ENCODE peak calls at places on chromosomes 5 and 9, in four cellular contexts. One of them, this sample, is unnamed.

GRCh38 chr5:137695651-137696428 is 40.0 kb downstream of the KLHL3 start:
- DNase-seq in OCI-LY7: no peak
- DNase-seq in effector memory CD4-positive, alpha-beta T cell: no peak
- DNase-seq in suprapubic skin: no peak
- DNase-seq in this sample: no peak

GRCh38 chr9:22657713-22658112 is 211.1 kb downstream of the DMRTA1 start:
- DNase-seq in OCI-LY7: no peak
- DNase-seq in effector memory CD4-positive, alpha-beta T cell: no peak
- DNase-seq in suprapubic skin: no peak
- DNase-seq in this sample: no peak

GRCh38 chr9:12930906-12931305 is 156.1 kb downstream of the LURAP1L start:
- DNase-seq in OCI-LY7: no peak
- DNase-seq in effector memory CD4-positive, alpha-beta T cell: no peak
- DNase-seq in suprapubic skin: no peak
- DNase-seq in this sample: no peak

GRCh38 chr5:142641681-142642080 is 44.2 kb downstream of the FGF1 start:
- DNase-seq in OCI-LY7: no peak
- DNase-seq in effector memory CD4-positive, alpha-beta T cell: no peak
- DNase-seq in suprapubic skin: no peak
- DNase-seq in this sample: no peak

GRCh38 chr5:142827934-142828576 is 57.9 kb downstream of the ARHGAP26 start:
- DNase-seq in OCI-LY7: no peak
- DNase-seq in effector memory CD4-positive, alpha-beta T cell: no peak
- DNase-seq in suprapubic skin: no peak
- DNase-seq in this sample: no peak

GRCh38 chr5:122858451-122858850 is 13.0 kb downstream of the SNX24 start:
- DNase-seq in OCI-LY7: no peak
- DNase-seq in effector memory CD4-positive, alpha-beta T cell: no peak
- DNase-seq in suprapubic skin: no peak
- DNase-seq in this sample: peak

GRCh38 chr9:133202145-133202513 is 6.9 kb downstream of the OBP2B start:
- DNase-seq in OCI-LY7: no peak
- DNase-seq in effector memory CD4-positive, alpha-beta T cell: no peak
- DNase-seq in suprapubic skin: no peak
- DNase-seq in this sample: no peak

GRCh38 chr9:127225747-127226646 is 38.6 kb upstream of the GARNL3 start:
- DNase-seq in OCI-LY7: no peak
- DNase-seq in effector memory CD4-positive, alpha-beta T cell: no peak
- DNase-seq in suprapubic skin: no peak
- DNase-seq in this sample: no peak

GRCh38 chr9:23775549-23775948 is 50.5 kb downstream of the ELAVL2 start:
- DNase-seq in OCI-LY7: no peak
- DNase-seq in effector memory CD4-positive, alpha-beta T cell: no peak
- DNase-seq in suprapubic skin: no peak
- DNase-seq in this sample: no peak

GRCh38 chr9:3865373-3865772 is 339.6 kb upstream of the RFX3 start:
- DNase-seq in OCI-LY7: no peak
- DNase-seq in effector memory CD4-positive, alpha-beta T cell: no peak
- DNase-seq in suprapubic skin: no peak
- DNase-seq in this sample: no peak

GRCh38 chr5:1550287-1551076 is 26.7 kb upstream of the LPCAT1 start:
- DNase-seq in OCI-LY7: no peak
- DNase-seq in effector memory CD4-positive, alpha-beta T cell: no peak
- DNase-seq in suprapubic skin: no peak
- DNase-seq in this sample: no peak

GRCh38 chr5:35436441-35437057 is 181.1 kb upstream of the SPEF2 start:
- DNase-seq in OCI-LY7: peak
- DNase-seq in effector memory CD4-positive, alpha-beta T cell: no peak
- DNase-seq in suprapubic skin: no peak
- DNase-seq in this sample: peak

GRCh38 chr9:77030045-77030444 is 10.6 kb downstream of the FOXB2 start:
- DNase-seq in OCI-LY7: no peak
- DNase-seq in effector memory CD4-positive, alpha-beta T cell: no peak
- DNase-seq in suprapubic skin: no peak
- DNase-seq in this sample: no peak

GRCh38 chr5:104179057-104179456 is 616.5 kb upstream of the NUDT12 start:
- DNase-seq in OCI-LY7: peak
- DNase-seq in effector memory CD4-positive, alpha-beta T cell: no peak
- DNase-seq in suprapubic skin: no peak
- DNase-seq in this sample: peak

GRCh38 chr5:123398058-123398728 is 25.0 kb downstream of the CEP120 start:
- DNase-seq in OCI-LY7: peak
- DNase-seq in effector memory CD4-positive, alpha-beta T cell: no peak
- DNase-seq in suprapubic skin: no peak
- DNase-seq in this sample: no peak

GRCh38 chr9:126000256-126000655 is 253.1 kb downstream of the PBX3 start:
- DNase-seq in OCI-LY7: no peak
- DNase-seq in effector memory CD4-positive, alpha-beta T cell: no peak
- DNase-seq in suprapubic skin: peak
- DNase-seq in this sample: no peak

GRCh38 chr5:2748841-2749513 is 2.5 kb downstream of the IRX2 start:
- DNase-seq in OCI-LY7: no peak
- DNase-seq in effector memory CD4-positive, alpha-beta T cell: no peak
- DNase-seq in suprapubic skin: no peak
- DNase-seq in this sample: no peak

GRCh38 chr5:144369001-144369400 is 198.3 kb downstream of the KCTD16 start:
- DNase-seq in OCI-LY7: no peak
- DNase-seq in effector memory CD4-positive, alpha-beta T cell: no peak
- DNase-seq in suprapubic skin: no peak
- DNase-seq in this sample: no peak

GRCh38 chr5:59793000-59793399 is 100.5 kb downstream of the PDE4D start:
- DNase-seq in OCI-LY7: no peak
- DNase-seq in effector memory CD4-positive, alpha-beta T cell: no peak
- DNase-seq in suprapubic skin: no peak
- DNase-seq in this sample: no peak

GRCh38 chr5:124718376-124718775 is 28.1 kb downstream of the ZNF608 start:
- DNase-seq in OCI-LY7: no peak
- DNase-seq in effector memory CD4-positive, alpha-beta T cell: no peak
- DNase-seq in suprapubic skin: no peak
- DNase-seq in this sample: peak

GRCh38 chr9:33289936-33290246 is 425 bp upstream of the NFX1 start:
- DNase-seq in OCI-LY7: no peak
- DNase-seq in effector memory CD4-positive, alpha-beta T cell: no peak
- DNase-seq in suprapubic skin: no peak
- DNase-seq in this sample: no peak

GRCh38 chr5:5271606-5272321 is 131.6 kb downstream of the ADAMTS16 start:
- DNase-seq in OCI-LY7: no peak
- DNase-seq in effector memory CD4-positive, alpha-beta T cell: no peak
- DNase-seq in suprapubic skin: no peak
- DNase-seq in this sample: no peak

GRCh38 chr9:107488400-107489143 is 997 bp downstream of the KLF4 start:
- DNase-seq in OCI-LY7: no peak
- DNase-seq in effector memory CD4-positive, alpha-beta T cell: no peak
- DNase-seq in suprapubic skin: peak
- DNase-seq in this sample: peak

GRCh38 chr5:115932991-115933390 is 29.3 kb upstream of the LVRN start:
- DNase-seq in OCI-LY7: no peak
- DNase-seq in effector memory CD4-positive, alpha-beta T cell: no peak
- DNase-seq in suprapubic skin: no peak
- DNase-seq in this sample: no peak

GRCh38 chr5:40386293-40386692 is 293.4 kb upstream of the PTGER4 start:
- DNase-seq in OCI-LY7: peak
- DNase-seq in effector memory CD4-positive, alpha-beta T cell: no peak
- DNase-seq in suprapubic skin: no peak
- DNase-seq in this sample: no peak

GRCh38 chr5:39716532-39716971 is 291.8 kb upstream of the DAB2 start:
- DNase-seq in OCI-LY7: peak
- DNase-seq in effector memory CD4-positive, alpha-beta T cell: no peak
- DNase-seq in suprapubic skin: no peak
- DNase-seq in this sample: peak

GRCh38 chr5:72443883-72444282 is 63.3 kb downstream of the ZNF366 start:
- DNase-seq in OCI-LY7: no peak
- DNase-seq in effector memory CD4-positive, alpha-beta T cell: no peak
- DNase-seq in suprapubic skin: no peak
- DNase-seq in this sample: no peak

GRCh38 chr5:65475336-65475735 is 6.4 kb downstream of the ADAMTS6 start:
- DNase-seq in OCI-LY7: no peak
- DNase-seq in effector memory CD4-positive, alpha-beta T cell: no peak
- DNase-seq in suprapubic skin: no peak
- DNase-seq in this sample: no peak

GRCh38 chr9:127162046-127162445 is 39.6 kb upstream of the ANGPTL2 start:
- DNase-seq in OCI-LY7: peak
- DNase-seq in effector memory CD4-positive, alpha-beta T cell: no peak
- DNase-seq in suprapubic skin: peak
- DNase-seq in this sample: no peak

GRCh38 chr5:15249152-15249551 is 250.8 kb upstream of the FBXL7 start:
- DNase-seq in OCI-LY7: no peak
- DNase-seq in effector memory CD4-positive, alpha-beta T cell: no peak
- DNase-seq in suprapubic skin: no peak
- DNase-seq in this sample: no peak

GRCh38 chr5:177444106-177445051 is 2.2 kb upstream of the PRR7 start:
- DNase-seq in OCI-LY7: peak
- DNase-seq in effector memory CD4-positive, alpha-beta T cell: no peak
- DNase-seq in suprapubic skin: peak
- DNase-seq in this sample: no peak

GRCh38 chr9:130805510-130806387 is 29.3 kb upstream of the ABL1 start:
- DNase-seq in OCI-LY7: peak
- DNase-seq in effector memory CD4-positive, alpha-beta T cell: no peak
- DNase-seq in suprapubic skin: no peak
- DNase-seq in this sample: no peak

GRCh38 chr9:127214421-127215265 is 49.9 kb upstream of the GARNL3 start:
- DNase-seq in OCI-LY7: peak
- DNase-seq in effector memory CD4-positive, alpha-beta T cell: peak
- DNase-seq in suprapubic skin: peak
- DNase-seq in this sample: peak

DNA sequence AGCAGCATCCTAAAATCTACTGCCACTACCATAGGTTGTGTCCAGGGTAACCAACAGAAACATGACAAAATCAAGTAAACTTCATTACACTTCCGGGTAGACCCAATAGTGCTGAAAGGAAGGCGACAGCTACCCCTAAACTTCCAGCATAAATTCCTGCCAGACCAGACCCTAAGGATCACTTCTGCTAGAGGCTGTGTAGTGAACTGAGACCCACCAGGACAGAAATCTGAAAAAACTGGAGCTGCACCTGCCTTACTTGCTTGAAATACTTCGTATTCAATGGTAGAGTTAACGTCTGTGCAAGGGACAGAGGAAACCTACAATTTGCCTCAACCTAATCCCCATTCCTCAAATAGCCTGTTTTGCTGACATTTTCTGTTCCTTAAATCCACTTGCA is 1.0 kb upstream of the SECISBP2 start:
- DNase-seq in OCI-LY7: peak
- DNase-seq in effector memory CD4-positive, alpha-beta T cell: no peak
- DNase-seq in suprapubic skin: no peak
- DNase-seq in this sample: no peak
- H3K4me3 ChIP-seq in OCI-LY7: peak
- H3K4me3 ChIP-seq in effector memory CD4-positive, alpha-beta T cell: no peak
- H3K4me3 ChIP-seq in suprapubic skin: peak
- H3K4me3 ChIP-seq in this sample: no peak

GRCh38 chr9:74876611-74877010 is 11.1 kb downstream of the TRPM6 start:
- DNase-seq in OCI-LY7: no peak
- DNase-seq in effector memory CD4-positive, alpha-beta T cell: no peak
- DNase-seq in suprapubic skin: no peak
- DNase-seq in this sample: no peak

GRCh38 chr9:74867483-74867882 is 20.2 kb downstream of the TRPM6 start:
- DNase-seq in OCI-LY7: no peak
- DNase-seq in effector memory CD4-positive, alpha-beta T cell: no peak
- DNase-seq in suprapubic skin: no peak
- DNase-seq in this sample: no peak

GRCh38 chr9:74874220-74874619 is 13.5 kb downstream of the TRPM6 start:
- DNase-seq in OCI-LY7: no peak
- DNase-seq in effector memory CD4-positive, alpha-beta T cell: no peak
- DNase-seq in suprapubic skin: no peak
- DNase-seq in this sample: no peak

GRCh38 chr9:74875656-74876055 is 12.1 kb downstream of the TRPM6 start:
- DNase-seq in OCI-LY7: no peak
- DNase-seq in effector memory CD4-positive, alpha-beta T cell: no peak
- DNase-seq in suprapubic skin: no peak
- DNase-seq in this sample: no peak

DNA sequence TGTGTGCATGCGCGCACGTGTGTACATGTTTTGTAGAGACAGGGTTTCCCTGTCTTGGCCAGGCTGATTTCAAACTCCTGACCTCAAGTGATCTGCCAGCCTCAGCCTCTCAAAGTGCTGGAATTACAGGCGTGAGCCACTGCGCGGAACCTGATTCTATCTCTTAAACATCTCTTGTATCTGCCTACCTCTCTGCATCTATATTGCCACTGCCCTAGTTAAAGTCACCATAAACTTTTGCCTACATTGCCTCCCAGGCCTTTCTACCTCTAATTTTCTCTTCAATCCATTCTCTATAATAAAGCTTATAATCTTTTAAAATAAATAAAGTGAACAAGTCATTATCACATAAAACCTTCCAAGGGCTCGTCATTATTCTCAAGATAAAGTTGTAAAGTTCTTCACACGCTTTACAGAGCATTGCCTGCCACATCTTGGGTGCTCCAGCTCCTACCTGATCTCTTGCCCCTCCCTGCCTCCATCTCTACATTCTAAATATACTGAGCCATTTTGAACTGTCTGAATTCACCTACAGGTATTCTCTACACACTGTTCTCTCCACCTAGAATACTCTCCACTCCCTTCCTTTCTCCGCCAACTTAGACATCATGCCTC is 15.0 kb downstream of the TRPM6 start:
- DNase-seq in OCI-LY7: no peak
- DNase-seq in effector memory CD4-positive, alpha-beta T cell: no peak
- DNase-seq in suprapubic skin: no peak
- DNase-seq in this sample: no peak
- H3K4me3 ChIP-seq in OCI-LY7: no peak
- H3K4me3 ChIP-seq in effector memory CD4-positive, alpha-beta T cell: no peak
- H3K4me3 ChIP-seq in suprapubic skin: no peak
- H3K4me3 ChIP-seq in this sample: no peak

GRCh38 chr9:18699749-18700148 is 225.8 kb downstream of the ADAMTSL1 start:
- DNase-seq in OCI-LY7: no peak
- DNase-seq in effector memory CD4-positive, alpha-beta T cell: no peak
- DNase-seq in suprapubic skin: no peak
- DNase-seq in this sample: no peak
- H3K4me3 ChIP-seq in OCI-LY7: no peak
- H3K4me3 ChIP-seq in effector memory CD4-positive, alpha-beta T cell: no peak
- H3K4me3 ChIP-seq in suprapubic skin: no peak
- H3K4me3 ChIP-seq in this sample: no peak

GRCh38 chr5:150497989-150498317 is 10.0 kb upstream of the NDST1 start:
- DNase-seq in OCI-LY7: no peak
- DNase-seq in effector memory CD4-positive, alpha-beta T cell: no peak
- DNase-seq in suprapubic skin: no peak
- DNase-seq in this sample: no peak
- H3K4me3 ChIP-seq in OCI-LY7: no peak
- H3K4me3 ChIP-seq in effector memory CD4-positive, alpha-beta T cell: no peak
- H3K4me3 ChIP-seq in suprapubic skin: no peak
- H3K4me3 ChIP-seq in this sample: no peak

This sample was measured in HAP-1.